ENCODE peak calls at places on chromosomes 7 and 10, in six cellular contexts. One of them, this sample, is unnamed.

GRCh38 chr7:683526-684205 is 42.8 kb upstream of the DNAAF5 start:
- DNase-seq in hepatocyte: peak
- DNase-seq in OCI-LY7: no peak
- DNase-seq in breast epithelium: no peak
- DNase-seq in fibroblast of pulmonary artery: no peak
- DNase-seq in brain microvascular endothelial cell: no peak
- DNase-seq in this sample: no peak

GRCh38 chr10:23038172-23038571 is 57.2 kb upstream of the MSRB2 start:
- DNase-seq in hepatocyte: no peak
- DNase-seq in OCI-LY7: no peak
- DNase-seq in breast epithelium: no peak
- DNase-seq in fibroblast of pulmonary artery: no peak
- DNase-seq in brain microvascular endothelial cell: no peak
- DNase-seq in this sample: no peak

GRCh38 chr10:70742537-70743429 is 42.4 kb downstream of the TBATA start:
- DNase-seq in hepatocyte: peak
- DNase-seq in OCI-LY7: no peak
- DNase-seq in breast epithelium: no peak
- DNase-seq in fibroblast of pulmonary artery: peak
- DNase-seq in brain microvascular endothelial cell: peak
- DNase-seq in this sample: peak

GRCh38 chr10:86253171-86254072 is 113.2 kb downstream of the GRID1 start:
- DNase-seq in hepatocyte: peak
- DNase-seq in OCI-LY7: no peak
- DNase-seq in breast epithelium: no peak
- DNase-seq in fibroblast of pulmonary artery: no peak
- DNase-seq in brain microvascular endothelial cell: no peak
- DNase-seq in this sample: no peak

GRCh38 chr7:17274551-17275245 is 23.8 kb upstream of the AHR start:
- DNase-seq in hepatocyte: no peak
- DNase-seq in OCI-LY7: no peak
- DNase-seq in breast epithelium: no peak
- DNase-seq in fibroblast of pulmonary artery: peak
- DNase-seq in brain microvascular endothelial cell: peak
- DNase-seq in this sample: peak

GRCh38 chr7:5695709-5696345 is 85.6 kb downstream of the RNF216 start:
- DNase-seq in hepatocyte: peak
- DNase-seq in OCI-LY7: no peak
- DNase-seq in breast epithelium: no peak
- DNase-seq in fibroblast of pulmonary artery: peak
- DNase-seq in brain microvascular endothelial cell: peak
- DNase-seq in this sample: peak

GRCh38 chr10:125023862-125024495 is 82.1 kb downstream of the ZRANB1 start:
- DNase-seq in hepatocyte: no peak
- DNase-seq in OCI-LY7: no peak
- DNase-seq in breast epithelium: no peak
- DNase-seq in fibroblast of pulmonary artery: no peak
- DNase-seq in brain microvascular endothelial cell: no peak
- DNase-seq in this sample: peak

GRCh38 chr10:25600651-25601050 is 333.4 kb upstream of the MYO3A start:
- DNase-seq in hepatocyte: no peak
- DNase-seq in OCI-LY7: no peak
- DNase-seq in breast epithelium: no peak
- DNase-seq in fibroblast of pulmonary artery: no peak
- DNase-seq in brain microvascular endothelial cell: no peak
- DNase-seq in this sample: no peak

GRCh38 chr10:36489181-36489927 is 636.0 kb upstream of the ANKRD30A start:
- DNase-seq in hepatocyte: no peak
- DNase-seq in OCI-LY7: no peak
- DNase-seq in breast epithelium: no peak
- DNase-seq in fibroblast of pulmonary artery: peak
- DNase-seq in brain microvascular endothelial cell: peak
- DNase-seq in this sample: peak

GRCh38 chr7:21300692-21301091 is 127.2 kb upstream of the SP4 start:
- DNase-seq in hepatocyte: no peak
- DNase-seq in OCI-LY7: peak
- DNase-seq in breast epithelium: no peak
- DNase-seq in fibroblast of pulmonary artery: no peak
- DNase-seq in brain microvascular endothelial cell: no peak
- DNase-seq in this sample: no peak

GRCh38 chr10:80460399-80461207 is 6.5 kb downstream of the TSPAN14 start:
- DNase-seq in hepatocyte: peak
- DNase-seq in OCI-LY7: no peak
- DNase-seq in breast epithelium: peak
- DNase-seq in fibroblast of pulmonary artery: peak
- DNase-seq in brain microvascular endothelial cell: no peak
- DNase-seq in this sample: no peak

DNA sequence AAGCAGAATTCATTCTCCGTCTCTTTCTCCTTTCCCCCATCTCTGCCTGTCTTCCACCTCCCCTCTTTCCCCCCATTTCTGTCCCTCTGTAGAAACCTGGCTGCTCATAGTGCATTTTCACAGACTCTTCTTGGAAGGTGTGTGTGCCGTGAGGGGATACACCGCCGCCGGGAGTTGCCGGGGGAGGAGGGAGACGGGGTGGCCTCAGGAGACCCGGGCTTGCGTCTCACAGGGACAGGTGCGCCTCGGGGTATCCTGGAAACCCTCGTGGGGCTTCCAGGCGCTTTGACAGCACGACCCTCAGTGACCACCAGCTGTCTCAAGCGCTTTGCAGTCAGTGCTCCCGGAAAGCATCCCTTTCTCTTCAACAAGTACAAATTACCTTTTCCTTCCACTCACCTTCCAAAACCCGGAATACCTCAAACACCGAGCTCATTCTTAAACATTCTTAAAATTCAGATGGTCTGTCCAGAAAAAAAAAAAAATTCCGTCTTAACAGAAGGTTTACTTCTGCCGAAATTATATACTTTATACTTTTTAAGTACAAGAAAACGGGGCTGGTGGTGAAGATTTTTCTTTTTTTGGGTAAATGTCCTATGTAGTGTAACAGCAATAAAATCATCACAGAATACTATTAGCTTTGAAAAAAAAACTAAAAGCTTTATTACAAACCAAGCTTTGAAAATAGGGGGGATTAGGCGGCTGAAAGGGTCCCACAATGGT is 8.2 kb downstream of the EMX2 start:
- DNase-seq in hepatocyte: no peak
- DNase-seq in OCI-LY7: no peak
- DNase-seq in breast epithelium: no peak
- DNase-seq in fibroblast of pulmonary artery: no peak
- DNase-seq in brain microvascular endothelial cell: no peak
- DNase-seq in this sample: peak
- TF ChIP-seq CTCF in hepatocyte: no peak
- TF ChIP-seq CTCF in OCI-LY7: no peak
- TF ChIP-seq CTCF in breast epithelium: no peak
- TF ChIP-seq CTCF in fibroblast of pulmonary artery: no peak
- TF ChIP-seq CTCF in brain microvascular endothelial cell: no peak
- TF ChIP-seq CTCF in this sample: no peak

GRCh38 chr10:88870101-88870500 is 9.9 kb upstream of the STAMBPL1 start:
- DNase-seq in hepatocyte: no peak
- DNase-seq in OCI-LY7: no peak
- DNase-seq in breast epithelium: no peak
- DNase-seq in fibroblast of pulmonary artery: no peak
- DNase-seq in brain microvascular endothelial cell: no peak
- DNase-seq in this sample: no peak

GRCh38 chr10:88866454-88866853 is 13.6 kb upstream of the STAMBPL1 start:
- DNase-seq in hepatocyte: no peak
- DNase-seq in OCI-LY7: no peak
- DNase-seq in breast epithelium: no peak
- DNase-seq in fibroblast of pulmonary artery: no peak
- DNase-seq in brain microvascular endothelial cell: no peak
- DNase-seq in this sample: no peak

GRCh38 chr10:88865281-88865876 is 13.7 kb upstream of the ANKRD22 start:
- DNase-seq in hepatocyte: no peak
- DNase-seq in OCI-LY7: no peak
- DNase-seq in breast epithelium: no peak
- DNase-seq in fibroblast of pulmonary artery: peak
- DNase-seq in brain microvascular endothelial cell: no peak
- DNase-seq in this sample: no peak
- TF ChIP-seq CTCF in hepatocyte: peak
- TF ChIP-seq CTCF in OCI-LY7: peak
- TF ChIP-seq CTCF in breast epithelium: peak
- TF ChIP-seq CTCF in fibroblast of pulmonary artery: peak
- TF ChIP-seq CTCF in brain microvascular endothelial cell: peak
- TF ChIP-seq CTCF in this sample: peak

DNA sequence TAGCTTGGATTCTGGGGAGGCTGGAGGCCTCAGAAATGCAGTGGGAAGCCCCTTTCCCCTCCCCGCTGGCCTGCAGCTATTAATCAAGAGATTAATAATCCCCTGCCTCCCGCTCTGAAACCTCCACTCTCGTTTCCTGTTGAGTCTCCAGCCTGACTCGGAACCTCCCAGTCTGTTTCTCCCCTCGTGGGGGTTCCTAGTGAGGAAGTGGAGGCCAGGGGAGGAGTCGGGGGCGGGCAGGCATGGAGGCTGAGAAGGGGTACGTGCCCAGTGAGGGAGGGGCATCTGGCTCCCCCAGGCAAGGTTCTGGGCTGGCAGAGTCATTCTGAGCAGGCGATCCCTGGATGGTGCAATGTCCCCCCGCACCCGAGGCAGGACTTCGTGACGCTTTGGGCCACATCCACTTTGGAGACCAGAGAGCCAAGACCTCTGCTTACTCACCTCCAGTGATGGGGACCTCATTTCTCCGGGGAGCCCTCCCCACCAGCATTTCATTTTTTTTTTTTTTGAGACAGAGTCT is 73.6 kb downstream of the COL26A1 start:
- DNase-seq in hepatocyte: no peak
- DNase-seq in OCI-LY7: no peak
- DNase-seq in breast epithelium: no peak
- DNase-seq in fibroblast of pulmonary artery: no peak
- DNase-seq in brain microvascular endothelial cell: no peak
- DNase-seq in this sample: no peak
- TF ChIP-seq CTCF in hepatocyte: no peak
- TF ChIP-seq CTCF in OCI-LY7: no peak
- TF ChIP-seq CTCF in breast epithelium: no peak
- TF ChIP-seq CTCF in fibroblast of pulmonary artery: no peak
- TF ChIP-seq CTCF in brain microvascular endothelial cell: no peak
- TF ChIP-seq CTCF in this sample: no peak

GRCh38 chr10:16915308-16915707 is 98.1 kb upstream of the RSU1 start:
- DNase-seq in hepatocyte: no peak
- DNase-seq in OCI-LY7: no peak
- DNase-seq in breast epithelium: no peak
- DNase-seq in fibroblast of pulmonary artery: no peak
- DNase-seq in brain microvascular endothelial cell: no peak
- DNase-seq in this sample: no peak
- TF ChIP-seq CTCF in hepatocyte: no peak
- TF ChIP-seq CTCF in OCI-LY7: peak
- TF ChIP-seq CTCF in breast epithelium: no peak
- TF ChIP-seq CTCF in fibroblast of pulmonary artery: no peak
- TF ChIP-seq CTCF in brain microvascular endothelial cell: peak
- TF ChIP-seq CTCF in this sample: no peak

GRCh38 chr10:24396396-24396795 is 187.5 kb downstream of the KIAA1217 start:
- DNase-seq in hepatocyte: no peak
- DNase-seq in OCI-LY7: no peak
- DNase-seq in breast epithelium: no peak
- DNase-seq in fibroblast of pulmonary artery: no peak
- DNase-seq in brain microvascular endothelial cell: no peak
- DNase-seq in this sample: no peak
- TF ChIP-seq CTCF in hepatocyte: no peak
- TF ChIP-seq CTCF in OCI-LY7: no peak
- TF ChIP-seq CTCF in breast epithelium: no peak
- TF ChIP-seq CTCF in fibroblast of pulmonary artery: peak
- TF ChIP-seq CTCF in brain microvascular endothelial cell: peak
- TF ChIP-seq CTCF in this sample: peak

GRCh38 chr10:117541405-117541908 is 1.1 kb upstream of the EMX2 start:
- DNase-seq in hepatocyte: no peak
- DNase-seq in OCI-LY7: no peak
- DNase-seq in breast epithelium: no peak
- DNase-seq in fibroblast of pulmonary artery: peak
- DNase-seq in brain microvascular endothelial cell: peak
- DNase-seq in this sample: peak
- TF ChIP-seq CTCF in hepatocyte: no peak
- TF ChIP-seq CTCF in OCI-LY7: no peak
- TF ChIP-seq CTCF in breast epithelium: no peak
- TF ChIP-seq CTCF in fibroblast of pulmonary artery: no peak
- TF ChIP-seq CTCF in brain microvascular endothelial cell: no peak
- TF ChIP-seq CTCF in this sample: no peak

DNA sequence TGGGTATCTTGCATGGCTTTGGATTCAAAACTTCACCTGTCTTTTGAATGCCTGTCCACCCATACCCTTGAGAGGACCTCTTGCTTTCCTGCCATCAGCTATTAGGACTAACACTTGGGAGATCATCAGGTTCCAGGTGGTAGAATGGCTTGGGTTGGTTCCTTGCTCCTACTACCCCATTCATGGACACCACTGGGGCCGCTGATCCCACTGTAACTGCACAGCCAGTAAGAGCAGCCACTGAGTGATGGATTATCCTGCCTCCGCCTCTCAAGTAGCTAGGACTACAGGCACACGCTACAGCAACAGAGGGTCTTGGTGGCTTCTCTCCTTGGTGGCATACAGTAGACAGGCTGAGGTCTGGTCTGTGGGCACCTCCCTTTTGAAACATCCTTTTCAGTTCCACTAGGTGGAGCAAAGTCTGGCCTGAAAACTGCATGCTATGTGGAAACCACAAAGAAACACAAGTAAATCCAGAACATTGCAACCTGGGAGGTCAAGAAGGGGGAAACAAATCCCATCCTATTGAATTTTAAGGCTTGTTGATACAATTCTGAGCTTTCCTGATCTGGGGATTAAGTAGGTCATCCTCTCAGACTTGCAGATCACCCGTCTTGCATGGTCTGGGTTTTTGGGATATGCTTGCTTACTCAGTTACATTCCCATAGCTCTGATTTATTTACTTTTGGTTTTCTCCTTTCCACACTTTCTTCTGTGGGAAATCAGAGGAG is 9.4 kb downstream of the WBP1L start:
- DNase-seq in hepatocyte: peak
- DNase-seq in OCI-LY7: peak
- DNase-seq in breast epithelium: no peak
- DNase-seq in fibroblast of pulmonary artery: peak
- DNase-seq in brain microvascular endothelial cell: peak
- DNase-seq in this sample: peak
- TF ChIP-seq CTCF in hepatocyte: peak
- TF ChIP-seq CTCF in OCI-LY7: peak
- TF ChIP-seq CTCF in breast epithelium: peak
- TF ChIP-seq CTCF in fibroblast of pulmonary artery: peak
- TF ChIP-seq CTCF in brain microvascular endothelial cell: peak
- TF ChIP-seq CTCF in this sample: peak

DNA sequence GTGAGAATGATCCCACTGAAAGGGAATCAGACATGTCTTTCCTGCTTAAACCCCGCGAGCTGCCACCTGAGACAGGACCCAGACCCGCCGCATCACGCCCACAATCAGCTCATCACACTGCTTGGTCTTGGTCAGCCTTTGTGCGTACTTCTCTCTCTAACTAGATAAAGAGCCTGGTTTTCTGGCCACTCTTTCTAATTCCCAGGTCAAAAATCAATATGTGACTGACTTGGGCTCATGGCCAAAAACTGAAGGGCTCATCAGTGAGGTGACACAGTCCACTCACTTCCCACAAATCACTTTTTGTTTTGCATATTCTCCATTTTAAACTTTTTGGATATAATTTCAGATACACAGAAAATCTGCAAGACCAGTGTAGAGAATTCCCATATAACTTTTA is 247.3 kb downstream of the DIP2C start:
- DNase-seq in hepatocyte: no peak
- DNase-seq in OCI-LY7: no peak
- DNase-seq in breast epithelium: no peak
- DNase-seq in fibroblast of pulmonary artery: no peak
- DNase-seq in brain microvascular endothelial cell: no peak
- DNase-seq in this sample: no peak
- TF ChIP-seq CTCF in hepatocyte: no peak
- TF ChIP-seq CTCF in OCI-LY7: no peak
- TF ChIP-seq CTCF in breast epithelium: no peak
- TF ChIP-seq CTCF in fibroblast of pulmonary artery: no peak
- TF ChIP-seq CTCF in brain microvascular endothelial cell: no peak
- TF ChIP-seq CTCF in this sample: no peak